ENCODE peak calls at places on chromosomes 7 and 10, in six cellular contexts. One of them, this sample, is unnamed. For H3K9me3, the result is how much of the 10 kb centered on the place peaks cover.

GRCh38 chr10:50432206-50432605 is 180.9 kb upstream of the ASAH2 start:
- DNase-seq in spleen: no peak
- DNase-seq in OCI-LY7: no peak
- DNase-seq in CD4-positive, alpha-beta T cell: no peak
- DNase-seq in MM.1S: peak
- DNase-seq in colonic mucosa: no peak
- DNase-seq in this sample: no peak

GRCh38 chr10:110903280-110904278 is 15.4 kb downstream of the BBIP1 start:
- DNase-seq in OCI-LY7: no peak
- DNase-seq in colonic mucosa: no peak
- DNase-seq in spleen: no peak
- DNase-seq in CD4-positive, alpha-beta T cell: no peak
- DNase-seq in MM.1S: peak
- DNase-seq in this sample: no peak

GRCh38 chr7:99679400-99680191 is at the start of gene CYP3A5:
- DNase-seq in spleen: no peak
- DNase-seq in CD4-positive, alpha-beta T cell: no peak
- DNase-seq in OCI-LY7: no peak
- DNase-seq in MM.1S: no peak
- DNase-seq in colonic mucosa: peak
- DNase-seq in this sample: no peak

GRCh38 chr10:97333351-97333600 is 1.3 kb downstream of the FRAT2 start:
- DNase-seq in MM.1S: no peak
- DNase-seq in spleen: no peak
- DNase-seq in OCI-LY7: peak
- DNase-seq in CD4-positive, alpha-beta T cell: no peak
- DNase-seq in colonic mucosa: peak
- DNase-seq in this sample: no peak

GRCh38 chr7:69878015-69878414 is 279.7 kb downstream of the AUTS2 start:
- DNase-seq in colonic mucosa: no peak
- DNase-seq in CD4-positive, alpha-beta T cell: no peak
- DNase-seq in spleen: no peak
- DNase-seq in OCI-LY7: no peak
- DNase-seq in MM.1S: no peak
- DNase-seq in this sample: no peak

GRCh38 chr10:13882112-13882711 is 295.4 kb downstream of the PRPF18 start:
- DNase-seq in OCI-LY7: no peak
- DNase-seq in spleen: no peak
- DNase-seq in CD4-positive, alpha-beta T cell: no peak
- DNase-seq in MM.1S: no peak
- DNase-seq in colonic mucosa: no peak
- DNase-seq in this sample: no peak

GRCh38 chr7:105806592-105807266 is 69.7 kb downstream of the ATXN7L1 start:
- DNase-seq in CD4-positive, alpha-beta T cell: peak
- DNase-seq in OCI-LY7: peak
- DNase-seq in MM.1S: no peak
- DNase-seq in colonic mucosa: peak
- DNase-seq in spleen: no peak
- DNase-seq in this sample: no peak

GRCh38 chr7:74042746-74043522 is 15.0 kb downstream of the ELN start:
- DNase-seq in spleen: no peak
- DNase-seq in MM.1S: no peak
- DNase-seq in colonic mucosa: no peak
- DNase-seq in OCI-LY7: no peak
- DNase-seq in CD4-positive, alpha-beta T cell: no peak
- DNase-seq in this sample: no peak

GRCh38 chr10:58919927-58920654 is 256.4 kb upstream of the PHYHIPL start:
- DNase-seq in colonic mucosa: no peak
- DNase-seq in OCI-LY7: no peak
- DNase-seq in CD4-positive, alpha-beta T cell: no peak
- DNase-seq in spleen: no peak
- DNase-seq in MM.1S: no peak
- DNase-seq in this sample: no peak

GRCh38 chr7:33101916-33102315 is 7.3 kb downstream of the RP9 start:
- DNase-seq in MM.1S: no peak
- DNase-seq in CD4-positive, alpha-beta T cell: no peak
- DNase-seq in OCI-LY7: no peak
- DNase-seq in spleen: no peak
- DNase-seq in colonic mucosa: no peak
- DNase-seq in this sample: no peak

GRCh38 chr10:100315603-100316002 is 14.4 kb downstream of the PKD2L1 start:
- DNase-seq in spleen: no peak
- DNase-seq in OCI-LY7: no peak
- DNase-seq in MM.1S: no peak
- DNase-seq in CD4-positive, alpha-beta T cell: no peak
- DNase-seq in colonic mucosa: no peak
- DNase-seq in this sample: no peak

GRCh38 chr7:110486549-110486948 is 604.4 kb upstream of the LRRN3 start:
- DNase-seq in OCI-LY7: no peak
- DNase-seq in colonic mucosa: no peak
- DNase-seq in MM.1S: no peak
- DNase-seq in spleen: no peak
- DNase-seq in CD4-positive, alpha-beta T cell: no peak
- DNase-seq in this sample: no peak

GRCh38 chr10:35507519-35508109 is 97.5 kb upstream of the GJD4 start:
- DNase-seq in OCI-LY7: no peak
- DNase-seq in CD4-positive, alpha-beta T cell: no peak
- DNase-seq in spleen: no peak
- DNase-seq in colonic mucosa: no peak
- DNase-seq in MM.1S: no peak
- DNase-seq in this sample: no peak

GRCh38 chr10:35504132-35504531 is 101.0 kb upstream of the GJD4 start:
- DNase-seq in spleen: no peak
- DNase-seq in colonic mucosa: no peak
- DNase-seq in CD4-positive, alpha-beta T cell: no peak
- DNase-seq in OCI-LY7: no peak
- DNase-seq in MM.1S: no peak
- DNase-seq in this sample: no peak

GRCh38 chr10:35508647-35509046 is 96.5 kb upstream of the GJD4 start:
- DNase-seq in spleen: no peak
- DNase-seq in CD4-positive, alpha-beta T cell: no peak
- DNase-seq in OCI-LY7: no peak
- DNase-seq in colonic mucosa: no peak
- DNase-seq in MM.1S: peak
- DNase-seq in this sample: no peak

GRCh38 chr10:35505241-35505873 is 99.8 kb upstream of the GJD4 start:
- DNase-seq in spleen: no peak
- DNase-seq in colonic mucosa: no peak
- DNase-seq in CD4-positive, alpha-beta T cell: no peak
- DNase-seq in OCI-LY7: no peak
- DNase-seq in MM.1S: no peak
- DNase-seq in this sample: no peak

DNA sequence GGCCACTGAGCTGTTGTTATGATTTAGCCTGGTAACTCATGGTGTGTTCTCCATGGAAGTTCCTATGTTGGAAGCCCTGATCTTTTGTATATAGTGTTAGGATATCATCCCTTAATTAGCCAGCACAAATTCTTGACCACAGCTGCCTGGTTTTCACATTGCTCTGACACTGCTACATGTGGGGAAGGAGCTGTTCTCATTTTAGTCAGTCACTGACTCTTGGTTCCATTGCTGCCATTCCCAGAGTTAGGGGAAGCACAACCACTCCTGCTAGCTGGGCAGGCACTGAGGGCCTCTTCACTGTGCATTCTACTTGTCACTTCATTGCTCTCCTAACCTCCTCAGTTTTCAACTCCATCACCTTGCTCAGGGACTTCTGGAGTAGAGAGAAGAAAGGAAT is 98.4 kb upstream of the GJD4 start:
- DNase-seq in colonic mucosa: no peak
- DNase-seq in CD4-positive, alpha-beta T cell: no peak
- DNase-seq in MM.1S: no peak
- DNase-seq in OCI-LY7: no peak
- DNase-seq in spleen: no peak
- DNase-seq in this sample: no peak
- H3K9me3 ChIP-seq in colonic mucosa: under half
- H3K9me3 ChIP-seq in CD4-positive, alpha-beta T cell: under half
- H3K9me3 ChIP-seq in MM.1S: under half
- H3K9me3 ChIP-seq in OCI-LY7: under half
- H3K9me3 ChIP-seq in spleen: under half
- H3K9me3 ChIP-seq in this sample: under half

DNA sequence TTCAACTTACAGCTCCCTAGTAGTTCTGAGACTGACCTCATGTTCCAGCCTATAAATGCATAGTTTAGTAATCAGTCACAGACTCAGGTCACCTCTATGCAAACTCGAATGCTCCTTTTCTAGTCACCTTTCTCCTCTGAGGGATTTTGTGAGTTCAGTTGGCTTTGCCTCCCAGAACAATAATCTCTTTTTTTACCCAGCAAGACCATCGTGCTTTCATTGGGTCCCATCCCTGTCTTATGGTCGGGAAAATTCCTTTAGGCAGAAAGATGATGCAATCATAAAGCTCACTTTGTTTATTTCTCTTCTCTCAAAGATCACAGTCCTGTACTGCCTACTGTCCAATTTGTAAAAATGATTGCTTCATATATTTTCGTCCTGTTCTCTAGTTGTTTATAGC is 38.4 kb downstream of the TWIST1 start:
- DNase-seq in MM.1S: no peak
- DNase-seq in CD4-positive, alpha-beta T cell: no peak
- DNase-seq in colonic mucosa: no peak
- DNase-seq in spleen: no peak
- DNase-seq in OCI-LY7: no peak
- DNase-seq in this sample: no peak
- H3K9me3 ChIP-seq in MM.1S: under half
- H3K9me3 ChIP-seq in CD4-positive, alpha-beta T cell: under half
- H3K9me3 ChIP-seq in colonic mucosa: under half
- H3K9me3 ChIP-seq in spleen: under half
- H3K9me3 ChIP-seq in OCI-LY7: under half
- H3K9me3 ChIP-seq in this sample: under half

GRCh38 chr7:259751-260405 is 30.1 kb upstream of the FOXL3 start:
- DNase-seq in CD4-positive, alpha-beta T cell: no peak
- DNase-seq in OCI-LY7: no peak
- DNase-seq in MM.1S: no peak
- DNase-seq in colonic mucosa: no peak
- DNase-seq in spleen: peak
- DNase-seq in this sample: no peak
- H3K9me3 ChIP-seq in CD4-positive, alpha-beta T cell: under half
- H3K9me3 ChIP-seq in OCI-LY7: under half
- H3K9me3 ChIP-seq in MM.1S: under half
- H3K9me3 ChIP-seq in colonic mucosa: under half
- H3K9me3 ChIP-seq in spleen: under half
- H3K9me3 ChIP-seq in this sample: under half

DNA sequence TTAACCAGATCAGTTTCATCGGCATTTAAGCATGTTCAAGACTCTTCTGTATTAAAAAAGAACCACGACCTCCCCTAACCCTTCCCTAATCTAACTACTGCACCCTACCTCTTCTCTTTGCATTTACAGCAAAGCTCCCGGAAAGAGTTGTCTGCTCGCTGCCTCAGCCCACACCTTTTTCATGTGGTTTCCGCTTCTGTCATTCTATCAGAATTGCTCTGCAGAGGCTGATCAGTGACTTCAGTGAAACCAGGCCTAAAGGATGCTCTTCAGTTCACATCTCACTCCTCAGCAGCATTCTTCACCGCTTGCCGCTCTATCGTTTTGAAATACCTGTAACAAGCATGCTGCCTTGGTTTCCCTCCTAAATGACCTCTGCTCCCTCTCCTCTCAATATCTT is 160.9 kb downstream of the SDK1 start:
- DNase-seq in OCI-LY7: no peak
- DNase-seq in spleen: no peak
- DNase-seq in colonic mucosa: no peak
- DNase-seq in CD4-positive, alpha-beta T cell: peak
- DNase-seq in MM.1S: peak
- DNase-seq in this sample: no peak
- H3K9me3 ChIP-seq in OCI-LY7: under half
- H3K9me3 ChIP-seq in spleen: under half
- H3K9me3 ChIP-seq in colonic mucosa: under half
- H3K9me3 ChIP-seq in CD4-positive, alpha-beta T cell: under half
- H3K9me3 ChIP-seq in MM.1S: under half
- H3K9me3 ChIP-seq in this sample: under half